ENCODE peak calls at places on chromosome 10, in four cellular contexts. S is GM12878, O is IMR-90, K is K562. H is an unnamed sample. For H3K4me1, the result is how much of the 10 kb centered on the place peaks cover.

GRCh38 chr10:49001402-49001801 is 61.8 kb upstream of the LRRC18 start:
- DNase-seq in S (no peak), O (no peak), K (peak), H (no peak)

GRCh38 chr10:89582022-89582421 is 46.6 kb upstream of the SLC16A12 start:
- DNase-seq in S (no peak), O (no peak), K (no peak), H (no peak)

GRCh38 chr10:89242840-89243586 is 8.6 kb downstream of the LIPA start:
- DNase-seq in S (no peak), O (no peak), K (no peak), H (no peak)

GRCh38 chr10:126533644-126534043 is 136.8 kb downstream of the C10orf90 start:
- DNase-seq in S (no peak), O (no peak), K (no peak), H (no peak)

GRCh38 chr10:5960070-5960972 is 17.0 kb downstream of the IL15RA start:
- DNase-seq in S (no peak), O (peak), K (peak), H (no peak)

GRCh38 chr10:103168436-103168835 is 24.6 kb downstream of the NT5C2 start:
- DNase-seq in S (no peak), O (peak), K (no peak), H (peak)

GRCh38 chr10:62934258-62934657 is 118.1 kb upstream of the EGR2 start:
- DNase-seq in S (no peak), O (no peak), K (no peak), H (no peak)

GRCh38 chr10:44234471-44234850 is 150.4 kb downstream of the CXCL12 start:
- DNase-seq in S (no peak), O (no peak), K (no peak), H (no peak)

GRCh38 chr10:114604357-114605129 is 53.5 kb downstream of the ABLIM1 start:
- DNase-seq in S (no peak), O (no peak), K (no peak), H (peak)
- H3K27ac ChIP-seq in S (no peak), O (no peak), K (no peak), H (no peak)

GRCh38 chr10:32893431-32893830 is 64.6 kb downstream of the ITGB1 start:
- DNase-seq in S (no peak), O (no peak), K (no peak), H (no peak)
- TF ChIP-seq FOS in S (no peak), O (no peak), K (no peak), H (no peak)

DNA sequence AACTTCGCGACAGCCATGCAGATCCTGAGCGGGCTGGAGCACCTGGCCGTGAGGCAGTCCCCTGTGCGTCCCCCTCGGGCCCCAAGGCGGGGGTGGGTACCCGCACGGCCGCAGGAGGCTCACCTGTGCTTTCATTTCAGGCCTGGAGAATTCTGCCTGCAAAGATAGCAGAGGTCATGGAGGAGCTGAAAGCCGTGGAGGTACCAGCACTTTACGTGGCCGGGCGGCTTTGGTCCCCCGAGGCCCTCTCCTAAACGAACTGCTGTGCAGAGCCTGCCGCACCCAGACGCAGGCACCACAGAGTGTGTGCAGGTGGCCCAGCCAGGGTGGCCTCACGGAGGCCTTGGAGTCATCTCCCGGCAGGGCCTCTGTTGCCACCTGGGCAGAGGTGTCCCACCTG is 11.1 kb upstream of the UTF1 start:
- DNase-seq in S (no peak), O (no peak), K (no peak), H (no peak)
- H3K4me1 ChIP-seq in S (under half), O (under half), K (under half), H (under half)

GRCh38 chr10:15802375-15802949 is 57.8 kb downstream of the MINDY3 start:
- DNase-seq in S (no peak), O (no peak), K (peak), H (no peak)

GRCh38 chr10:15808204-15808797 is 52.0 kb downstream of the MINDY3 start:
- DNase-seq in S (no peak), O (no peak), K (no peak), H (no peak)

GRCh38 chr10:15804109-15804508 is 56.2 kb downstream of the MINDY3 start:
- DNase-seq in S (no peak), O (no peak), K (no peak), H (no peak)

GRCh38 chr10:15801641-15802040 is 58.7 kb downstream of the MINDY3 start:
- DNase-seq in S (no peak), O (no peak), K (no peak), H (no peak)

DNA sequence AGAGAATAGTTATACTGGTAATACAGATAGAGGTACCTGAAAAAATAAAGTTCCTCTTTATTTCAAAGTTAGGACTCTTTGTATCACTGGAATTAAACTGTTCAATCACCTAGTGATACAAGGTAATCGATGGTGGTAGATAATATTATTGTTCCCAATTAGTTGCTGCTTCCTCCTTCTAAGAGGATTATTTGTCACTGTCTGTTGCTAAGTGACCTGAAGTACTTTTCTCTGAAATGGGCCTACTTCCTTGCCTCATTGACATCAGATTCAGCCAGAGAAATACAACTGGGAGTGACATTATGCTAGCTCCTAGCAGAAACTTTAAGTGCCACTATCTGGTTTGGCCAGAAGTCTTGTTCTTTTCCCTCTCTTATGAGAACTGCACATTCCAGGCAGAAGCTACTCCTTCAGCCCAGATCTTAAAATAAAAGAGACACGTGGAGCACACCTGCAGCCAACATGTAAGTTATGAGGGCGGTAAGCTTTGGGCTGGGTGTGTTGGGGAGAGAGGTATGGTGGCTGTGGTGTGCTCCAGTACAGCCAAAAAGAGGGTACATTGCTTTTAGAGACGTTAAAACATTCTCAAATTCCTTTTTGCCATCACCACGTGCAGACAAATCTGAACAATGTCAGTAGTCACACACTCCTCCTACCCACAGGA is 54.8 kb downstream of the MINDY3 start:
- DNase-seq in S (no peak), O (no peak), K (peak), H (no peak)
- H3K27ac ChIP-seq in S (no peak), O (no peak), K (peak), H (no peak)